ENCODE peak calls at places on chromosomes 1 and 21, in eight cellular contexts. One of them, this sample, is unnamed.

GRCh38 chr1:228407118-228408040 is 744 bp upstream of the TRIM11 start:
- DNase-seq in EH: peak; percentile 50
- DNase-seq in GM10248: no peak
- DNase-seq in occipital lobe: no peak
- DNase-seq in progenitor cell of endocrine pancreas: no peak
- DNase-seq in NCI-H1417 treated with DMSO at 0.1 percent for 48 hours: no peak
- DNase-seq in psoas muscle: no peak
- DNase-seq in ELR: peak; percentile 13
- DNase-seq in this sample: no peak

GRCh38 chr21:44932366-44933181 is 7.3 kb upstream of the SLX9 start:
- DNase-seq in GM10248: peak; percentile 83
- DNase-seq in ELR: peak; percentile 14
- DNase-seq in psoas muscle: peak; percentile 49
- DNase-seq in NCI-H1417 treated with DMSO at 0.1 percent for 48 hours: no peak
- DNase-seq in occipital lobe: no peak
- DNase-seq in EH: no peak
- DNase-seq in progenitor cell of endocrine pancreas: no peak
- DNase-seq in this sample: no peak

GRCh38 chr1:154774175-154774855 is 95.8 kb downstream of the KCNN3 start:
- DNase-seq in occipital lobe: no peak
- DNase-seq in NCI-H1417 treated with DMSO at 0.1 percent for 48 hours: no peak
- DNase-seq in ELR: no peak
- DNase-seq in GM10248: no peak
- DNase-seq in progenitor cell of endocrine pancreas: no peak
- DNase-seq in psoas muscle: no peak
- DNase-seq in EH: no peak
- DNase-seq in this sample: no peak

GRCh38 chr1:178619523-178619922 is 105.5 kb upstream of the RALGPS2 start:
- DNase-seq in NCI-H1417 treated with DMSO at 0.1 percent for 48 hours: no peak
- DNase-seq in occipital lobe: no peak
- DNase-seq in EH: no peak
- DNase-seq in progenitor cell of endocrine pancreas: no peak
- DNase-seq in GM10248: no peak
- DNase-seq in ELR: no peak
- DNase-seq in psoas muscle: no peak
- DNase-seq in this sample: no peak

GRCh38 chr1:110039641-110040040 is 5.2 kb downstream of the STRIP1 start:
- DNase-seq in GM10248: no peak
- DNase-seq in NCI-H1417 treated with DMSO at 0.1 percent for 48 hours: no peak
- DNase-seq in psoas muscle: no peak
- DNase-seq in EH: no peak
- DNase-seq in occipital lobe: no peak
- DNase-seq in ELR: no peak
- DNase-seq in progenitor cell of endocrine pancreas: no peak
- DNase-seq in this sample: no peak

GRCh38 chr1:37691497-37692077 is 729 bp upstream of the CDCA8 start:
- DNase-seq in GM10248: no peak
- DNase-seq in occipital lobe: no peak
- DNase-seq in psoas muscle: peak; percentile 44
- DNase-seq in ELR: peak; percentile 67
- DNase-seq in EH: peak; percentile 55
- DNase-seq in NCI-H1417 treated with DMSO at 0.1 percent for 48 hours: no peak
- DNase-seq in progenitor cell of endocrine pancreas: peak; percentile 27
- DNase-seq in this sample: no peak

GRCh38 chr1:57089855-57090254 is 124.0 kb upstream of the C8B start:
- DNase-seq in EH: peak; percentile 11
- DNase-seq in NCI-H1417 treated with DMSO at 0.1 percent for 48 hours: no peak
- DNase-seq in progenitor cell of endocrine pancreas: no peak
- DNase-seq in GM10248: no peak
- DNase-seq in ELR: no peak
- DNase-seq in occipital lobe: no peak
- DNase-seq in psoas muscle: no peak
- DNase-seq in this sample: no peak

GRCh38 chr1:4825841-4826450 is 171.5 kb downstream of the AJAP1 start:
- DNase-seq in psoas muscle: no peak
- DNase-seq in ELR: no peak
- DNase-seq in occipital lobe: no peak
- DNase-seq in EH: peak; percentile 55
- DNase-seq in GM10248: peak; percentile 32
- DNase-seq in NCI-H1417 treated with DMSO at 0.1 percent for 48 hours: no peak
- DNase-seq in progenitor cell of endocrine pancreas: no peak
- DNase-seq in this sample: no peak

GRCh38 chr1:207908112-207908734 is 2.7 kb downstream of the CD34 start:
- DNase-seq in progenitor cell of endocrine pancreas: no peak
- DNase-seq in occipital lobe: no peak
- DNase-seq in ELR: no peak
- DNase-seq in GM10248: no peak
- DNase-seq in psoas muscle: peak; percentile 48
- DNase-seq in EH: no peak
- DNase-seq in NCI-H1417 treated with DMSO at 0.1 percent for 48 hours: no peak
- DNase-seq in this sample: no peak

GRCh38 chr1:79912813-79913212 is 906.3 kb upstream of the ADGRL4 start:
- DNase-seq in GM10248: no peak
- DNase-seq in EH: no peak
- DNase-seq in NCI-H1417 treated with DMSO at 0.1 percent for 48 hours: no peak
- DNase-seq in progenitor cell of endocrine pancreas: no peak
- DNase-seq in occipital lobe: no peak
- DNase-seq in ELR: no peak
- DNase-seq in psoas muscle: no peak
- DNase-seq in this sample: no peak

GRCh38 chr21:15444118-15444960 is 285.4 kb upstream of the USP25 start:
- DNase-seq in EH: no peak
- DNase-seq in psoas muscle: no peak
- DNase-seq in ELR: no peak
- DNase-seq in NCI-H1417 treated with DMSO at 0.1 percent for 48 hours: no peak
- DNase-seq in GM10248: no peak
- DNase-seq in occipital lobe: no peak
- DNase-seq in progenitor cell of endocrine pancreas: no peak
- DNase-seq in this sample: no peak

GRCh38 chr1:63359561-63359960 is 7.9 kb upstream of the ALG6 start:
- DNase-seq in EH: no peak
- DNase-seq in psoas muscle: no peak
- DNase-seq in progenitor cell of endocrine pancreas: no peak
- DNase-seq in GM10248: no peak
- DNase-seq in NCI-H1417 treated with DMSO at 0.1 percent for 48 hours: no peak
- DNase-seq in ELR: no peak
- DNase-seq in occipital lobe: no peak
- DNase-seq in this sample: no peak

GRCh38 chr1:113804421-113805255 is 7.6 kb downstream of the RSBN1 start:
- DNase-seq in ELR: peak; percentile 88
- DNase-seq in progenitor cell of endocrine pancreas: no peak
- DNase-seq in psoas muscle: no peak
- DNase-seq in NCI-H1417 treated with DMSO at 0.1 percent for 48 hours: no peak
- DNase-seq in GM10248: no peak
- DNase-seq in occipital lobe: no peak
- DNase-seq in EH: peak; percentile 75
- DNase-seq in this sample: no peak

GRCh38 chr1:1088801-1089680 is 14.9 kb upstream of the RNF223 start:
- DNase-seq in NCI-H1417 treated with DMSO at 0.1 percent for 48 hours: no peak
- DNase-seq in EH: no peak
- DNase-seq in occipital lobe: no peak
- DNase-seq in ELR: no peak
- DNase-seq in psoas muscle: no peak
- DNase-seq in GM10248: no peak
- DNase-seq in progenitor cell of endocrine pancreas: no peak
- DNase-seq in this sample: peak; percentile 68

GRCh38 chr1:169546087-169546995 is 39.9 kb downstream of the F5 start:
- DNase-seq in occipital lobe: peak; percentile 21
- DNase-seq in progenitor cell of endocrine pancreas: peak; percentile 35
- DNase-seq in psoas muscle: no peak
- DNase-seq in EH: peak; percentile 77
- DNase-seq in NCI-H1417 treated with DMSO at 0.1 percent for 48 hours: peak; percentile 32
- DNase-seq in GM10248: peak; percentile 25
- DNase-seq in ELR: peak; percentile 79
- DNase-seq in this sample: no peak

GRCh38 chr1:209425959-209426358 is 157.6 kb upstream of the CAMK1G start:
- DNase-seq in EH: no peak
- DNase-seq in NCI-H1417 treated with DMSO at 0.1 percent for 48 hours: no peak
- DNase-seq in psoas muscle: no peak
- DNase-seq in progenitor cell of endocrine pancreas: no peak
- DNase-seq in ELR: no peak
- DNase-seq in occipital lobe: no peak
- DNase-seq in GM10248: no peak
- DNase-seq in this sample: no peak

GRCh38 chr1:187871177-187871576 is 1042.4 kb downstream of the PLA2G4A start:
- DNase-seq in NCI-H1417 treated with DMSO at 0.1 percent for 48 hours: no peak
- DNase-seq in ELR: no peak
- DNase-seq in progenitor cell of endocrine pancreas: no peak
- DNase-seq in EH: no peak
- DNase-seq in occipital lobe: no peak
- DNase-seq in GM10248: no peak
- DNase-seq in psoas muscle: no peak
- DNase-seq in this sample: no peak

GRCh38 chr1:239125027-239125426 is 261.3 kb upstream of the CHRM3 start:
- DNase-seq in NCI-H1417 treated with DMSO at 0.1 percent for 48 hours: no peak
- DNase-seq in ELR: peak; percentile 80
- DNase-seq in occipital lobe: no peak
- DNase-seq in GM10248: no peak
- DNase-seq in psoas muscle: no peak
- DNase-seq in progenitor cell of endocrine pancreas: no peak
- DNase-seq in EH: no peak
- DNase-seq in this sample: no peak

GRCh38 chr1:96538001-96538649 is 183.5 kb upstream of the PTBP2 start:
- DNase-seq in ELR: peak; percentile 47
- DNase-seq in progenitor cell of endocrine pancreas: no peak
- DNase-seq in GM10248: no peak
- DNase-seq in EH: peak; percentile 34
- DNase-seq in occipital lobe: peak; percentile 48
- DNase-seq in psoas muscle: no peak
- DNase-seq in NCI-H1417 treated with DMSO at 0.1 percent for 48 hours: no peak
- DNase-seq in this sample: no peak

GRCh38 chr1:201093962-201094361 is 18.3 kb downstream of the CACNA1S start:
- DNase-seq in ELR: no peak
- DNase-seq in psoas muscle: no peak
- DNase-seq in NCI-H1417 treated with DMSO at 0.1 percent for 48 hours: no peak
- DNase-seq in progenitor cell of endocrine pancreas: no peak
- DNase-seq in occipital lobe: no peak
- DNase-seq in EH: no peak
- DNase-seq in GM10248: no peak
- DNase-seq in this sample: no peak

GRCh38 chr1:31788825-31789256 is 24.7 kb upstream of the ADGRB2 start:
- DNase-seq in psoas muscle: no peak
- DNase-seq in GM10248: no peak
- DNase-seq in EH: peak; percentile 86
- DNase-seq in progenitor cell of endocrine pancreas: no peak
- DNase-seq in NCI-H1417 treated with DMSO at 0.1 percent for 48 hours: no peak
- DNase-seq in occipital lobe: peak; percentile 76
- DNase-seq in ELR: no peak
- DNase-seq in this sample: no peak

GRCh38 chr1:41468082-41468762 is 16.3 kb downstream of the EDN2 start:
- DNase-seq in GM10248: no peak
- DNase-seq in occipital lobe: no peak
- DNase-seq in psoas muscle: no peak
- DNase-seq in EH: no peak
- DNase-seq in ELR: no peak
- DNase-seq in progenitor cell of endocrine pancreas: no peak
- DNase-seq in NCI-H1417 treated with DMSO at 0.1 percent for 48 hours: no peak
- DNase-seq in this sample: no peak

GRCh38 chr1:240650877-240651276 is 38.9 kb upstream of the GREM2 start:
- DNase-seq in occipital lobe: no peak
- DNase-seq in progenitor cell of endocrine pancreas: no peak
- DNase-seq in EH: no peak
- DNase-seq in NCI-H1417 treated with DMSO at 0.1 percent for 48 hours: no peak
- DNase-seq in ELR: no peak
- DNase-seq in GM10248: no peak
- DNase-seq in psoas muscle: no peak
- DNase-seq in this sample: no peak

This sample was measured in type B pancreatic cell.